ENCODE peak calls at places on chromosomes 5 and 9, in nine cellular contexts. One of them, this sample, is unnamed.

GRCh38 chr5:96673127-96673526 is 11.0 kb downstream of the CAST start:
- DNase-seq in AG08396: no peak
- DNase-seq in lower lobe of right lung: no peak
- DNase-seq in stromal cell of bone marrow: no peak
- DNase-seq in amygdala: no peak
- DNase-seq in effector memory CD8-positive, alpha-beta T cell: no peak
- DNase-seq in cardiac septum: no peak
- DNase-seq in HS-27A: no peak
- DNase-seq in esophagus muscularis mucosa: no peak
- DNase-seq in this sample: no peak

GRCh38 chr9:107312651-107313050 is 29.6 kb downstream of the RAD23B start:
- DNase-seq in stromal cell of bone marrow: no peak
- DNase-seq in effector memory CD8-positive, alpha-beta T cell: no peak
- DNase-seq in lower lobe of right lung: no peak
- DNase-seq in AG08396: peak; percentile 64
- DNase-seq in amygdala: no peak
- DNase-seq in HS-27A: no peak
- DNase-seq in esophagus muscularis mucosa: no peak
- DNase-seq in cardiac septum: no peak
- DNase-seq in this sample: no peak

GRCh38 chr5:56406838-56407237 is 173.7 kb upstream of the ANKRD55 start:
- DNase-seq in effector memory CD8-positive, alpha-beta T cell: no peak
- DNase-seq in cardiac septum: no peak
- DNase-seq in stromal cell of bone marrow: no peak
- DNase-seq in amygdala: no peak
- DNase-seq in AG08396: no peak
- DNase-seq in HS-27A: no peak
- DNase-seq in esophagus muscularis mucosa: no peak
- DNase-seq in lower lobe of right lung: no peak
- DNase-seq in this sample: no peak

GRCh38 chr5:96658272-96658671 is 3.9 kb upstream of the CAST start:
- DNase-seq in AG08396: no peak
- DNase-seq in stromal cell of bone marrow: no peak
- DNase-seq in amygdala: no peak
- DNase-seq in effector memory CD8-positive, alpha-beta T cell: no peak
- DNase-seq in cardiac septum: no peak
- DNase-seq in lower lobe of right lung: no peak
- DNase-seq in HS-27A: no peak
- DNase-seq in esophagus muscularis mucosa: no peak
- DNase-seq in this sample: no peak

GRCh38 chr9:4769321-4770080 is 23.2 kb upstream of the RCL1 start:
- DNase-seq in effector memory CD8-positive, alpha-beta T cell: no peak
- DNase-seq in amygdala: no peak
- DNase-seq in stromal cell of bone marrow: no peak
- DNase-seq in esophagus muscularis mucosa: peak; percentile 74
- DNase-seq in cardiac septum: no peak
- DNase-seq in HS-27A: no peak
- DNase-seq in lower lobe of right lung: no peak
- DNase-seq in AG08396: peak; percentile 31
- DNase-seq in this sample: no peak

GRCh38 chr5:132485641-132486317 is 4.8 kb downstream of the IRF1 start:
- DNase-seq in stromal cell of bone marrow: no peak
- DNase-seq in esophagus muscularis mucosa: no peak
- DNase-seq in amygdala: no peak
- DNase-seq in lower lobe of right lung: no peak
- DNase-seq in effector memory CD8-positive, alpha-beta T cell: no peak
- DNase-seq in HS-27A: no peak
- DNase-seq in cardiac septum: no peak
- DNase-seq in AG08396: no peak
- DNase-seq in this sample: no peak

GRCh38 chr5:78607864-78608263 is 40.7 kb downstream of the LHFPL2 start:
- DNase-seq in HS-27A: no peak
- DNase-seq in stromal cell of bone marrow: no peak
- DNase-seq in esophagus muscularis mucosa: no peak
- DNase-seq in AG08396: no peak
- DNase-seq in lower lobe of right lung: no peak
- DNase-seq in cardiac septum: no peak
- DNase-seq in amygdala: no peak
- DNase-seq in effector memory CD8-positive, alpha-beta T cell: no peak
- DNase-seq in this sample: no peak

GRCh38 chr9:127177221-127177620 is 54.8 kb upstream of the ANGPTL2 start:
- DNase-seq in HS-27A: no peak
- DNase-seq in amygdala: no peak
- DNase-seq in lower lobe of right lung: no peak
- DNase-seq in esophagus muscularis mucosa: no peak
- DNase-seq in cardiac septum: peak; percentile 73
- DNase-seq in AG08396: no peak
- DNase-seq in effector memory CD8-positive, alpha-beta T cell: no peak
- DNase-seq in stromal cell of bone marrow: no peak
- DNase-seq in this sample: no peak

GRCh38 chr5:137954131-137954879 is 65.0 kb downstream of the PKD2L2 start:
- DNase-seq in cardiac septum: no peak
- DNase-seq in lower lobe of right lung: no peak
- DNase-seq in AG08396: peak; percentile 74
- DNase-seq in effector memory CD8-positive, alpha-beta T cell: no peak
- DNase-seq in amygdala: no peak
- DNase-seq in esophagus muscularis mucosa: no peak
- DNase-seq in stromal cell of bone marrow: peak; percentile 83
- DNase-seq in HS-27A: peak; percentile 0
- DNase-seq in this sample: peak; percentile 39

This sample was measured in NCI-H446.